ENCODE peak calls at places on chromosomes 3 and 15, in six cellular contexts. One of them, this sample, is unnamed.

GRCh38 chr3:33663042-33663441 is 55.0 kb downstream of the CLASP2 start:
- DNase-seq in adipocyte: no peak
- DNase-seq in ovary: no peak
- DNase-seq in endodermal cell: no peak
- DNase-seq in IMR-90: no peak
- DNase-seq in psoas muscle: no peak
- DNase-seq in this sample: no peak

GRCh38 chr15:58410353-58410752 is 21.4 kb upstream of the LIPC start:
- DNase-seq in adipocyte: peak; percentile 63
- DNase-seq in ovary: peak; percentile 24
- DNase-seq in endodermal cell: no peak
- DNase-seq in IMR-90: peak; percentile 16
- DNase-seq in psoas muscle: no peak
- DNase-seq in this sample: no peak

GRCh38 chr15:88623061-88623460 is 1.9 kb downstream of the AEN start:
- DNase-seq in adipocyte: peak; percentile 80
- DNase-seq in ovary: no peak
- DNase-seq in endodermal cell: no peak
- DNase-seq in IMR-90: peak; percentile 93
- DNase-seq in psoas muscle: no peak
- DNase-seq in this sample: no peak

GRCh38 chr3:179622023-179622422 is 17.4 kb downstream of the NDUFB5 start:
- DNase-seq in adipocyte: no peak
- DNase-seq in ovary: no peak
- DNase-seq in endodermal cell: no peak
- DNase-seq in IMR-90: no peak
- DNase-seq in psoas muscle: no peak
- DNase-seq in this sample: no peak

GRCh38 chr3:127820221-127820870 is 2.0 kb downstream of the MGLL start:
- DNase-seq in adipocyte: peak; percentile 71
- DNase-seq in ovary: no peak
- DNase-seq in endodermal cell: peak; percentile 50
- DNase-seq in IMR-90: peak; percentile 46
- DNase-seq in psoas muscle: peak; percentile 33
- DNase-seq in this sample: peak; percentile 40

GRCh38 chr3:134404366-134404885 is 30.2 kb upstream of the AMOTL2 start:
- DNase-seq in adipocyte: no peak
- DNase-seq in ovary: no peak
- DNase-seq in endodermal cell: no peak
- DNase-seq in IMR-90: no peak
- DNase-seq in psoas muscle: no peak
- DNase-seq in this sample: no peak

GRCh38 chr3:70771426-70772147 is 459.1 kb upstream of the MDFIC2 start:
- DNase-seq in adipocyte: peak; percentile 5
- DNase-seq in ovary: no peak
- DNase-seq in endodermal cell: no peak
- DNase-seq in IMR-90: peak; percentile 71
- DNase-seq in psoas muscle: no peak
- DNase-seq in this sample: no peak

GRCh38 chr3:45670995-45671394 is 18.2 kb upstream of the SACM1L start:
- DNase-seq in adipocyte: peak; percentile 81
- DNase-seq in ovary: no peak
- DNase-seq in endodermal cell: no peak
- DNase-seq in IMR-90: no peak
- DNase-seq in psoas muscle: no peak
- DNase-seq in this sample: no peak

GRCh38 chr3:49256152-49256551 is 20.9 kb downstream of the C3orf62 start:
- DNase-seq in adipocyte: no peak
- DNase-seq in ovary: peak; percentile 7
- DNase-seq in endodermal cell: no peak
- DNase-seq in IMR-90: no peak
- DNase-seq in psoas muscle: no peak
- DNase-seq in this sample: no peak

GRCh38 chr15:88624971-88625290 is 3.8 kb downstream of the AEN start:
- DNase-seq in adipocyte: no peak
- DNase-seq in ovary: no peak
- DNase-seq in endodermal cell: no peak
- DNase-seq in IMR-90: no peak
- DNase-seq in psoas muscle: no peak
- DNase-seq in this sample: no peak

GRCh38 chr15:40826123-40827075 is 2.1 kb downstream of the PPP1R14D start:
- DNase-seq in adipocyte: peak; percentile 57
- DNase-seq in ovary: no peak
- DNase-seq in endodermal cell: no peak
- DNase-seq in IMR-90: no peak
- DNase-seq in psoas muscle: no peak
- DNase-seq in this sample: no peak

GRCh38 chr3:4972652-4973643 is 6.3 kb upstream of the BHLHE40 start:
- DNase-seq in adipocyte: no peak
- DNase-seq in ovary: no peak
- DNase-seq in endodermal cell: no peak
- DNase-seq in IMR-90: no peak
- DNase-seq in psoas muscle: no peak
- DNase-seq in this sample: no peak

GRCh38 chr15:29438714-29439076 is 169.1 kb upstream of the NSMCE3 start:
- DNase-seq in adipocyte: no peak
- DNase-seq in ovary: no peak
- DNase-seq in endodermal cell: no peak
- DNase-seq in IMR-90: no peak
- DNase-seq in psoas muscle: no peak
- DNase-seq in this sample: no peak

GRCh38 chr15:70768247-70768883 is 5.0 kb upstream of the UACA start:
- DNase-seq in adipocyte: no peak
- DNase-seq in ovary: no peak
- DNase-seq in endodermal cell: no peak
- DNase-seq in IMR-90: no peak
- DNase-seq in psoas muscle: no peak
- DNase-seq in this sample: no peak

GRCh38 chr3:48759071-48759470 is 42.0 kb upstream of the IP6K2 start:
- DNase-seq in adipocyte: no peak
- DNase-seq in ovary: no peak
- DNase-seq in endodermal cell: no peak
- DNase-seq in IMR-90: no peak
- DNase-seq in psoas muscle: no peak
- DNase-seq in this sample: no peak

GRCh38 chr15:33860749-33861148 is 107.5 kb upstream of the CHRM5 start:
- DNase-seq in adipocyte: peak; percentile 39
- DNase-seq in ovary: no peak
- DNase-seq in endodermal cell: no peak
- DNase-seq in IMR-90: peak; percentile 61
- DNase-seq in psoas muscle: no peak
- DNase-seq in this sample: no peak

GRCh38 chr3:76367281-76367680 is 581.9 kb upstream of the ZNF717 start:
- DNase-seq in adipocyte: peak; percentile 43
- DNase-seq in ovary: no peak
- DNase-seq in endodermal cell: no peak
- DNase-seq in IMR-90: peak; percentile 85
- DNase-seq in psoas muscle: no peak
- DNase-seq in this sample: no peak
- H3K9me3 ChIP-seq in adipocyte: no peaks in the 10 kb centered on the region
- H3K9me3 ChIP-seq in ovary: no peaks in the 10 kb centered on the region
- H3K9me3 ChIP-seq in endodermal cell: no peaks in the 10 kb centered on the region
- H3K9me3 ChIP-seq in IMR-90: no peaks in the 10 kb centered on the region
- H3K9me3 ChIP-seq in psoas muscle: no peaks in the 10 kb centered on the region
- H3K9me3 ChIP-seq in this sample: no peaks in the 10 kb centered on the region

DNA sequence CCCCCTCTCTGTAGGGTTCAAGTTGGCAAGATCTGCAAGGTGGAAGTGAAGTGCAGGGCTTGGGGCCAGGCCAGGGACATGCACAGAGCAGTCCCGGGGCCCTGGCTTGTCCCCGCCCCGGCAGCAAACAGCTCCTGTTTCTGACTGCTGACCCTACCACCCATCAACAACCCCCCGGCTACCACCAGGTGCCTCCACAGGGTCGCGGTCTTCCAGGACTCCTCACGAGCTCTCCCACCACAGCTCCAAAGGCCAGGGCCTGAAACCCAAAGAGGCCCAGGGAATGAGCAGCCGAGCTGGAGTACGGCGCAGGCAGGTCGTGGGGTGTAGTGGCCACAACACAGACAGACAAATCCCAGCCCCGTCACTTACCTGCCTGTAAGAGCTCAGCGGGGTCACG is 121.3 kb upstream of the SMAD3 start:
- DNase-seq in adipocyte: no peak
- DNase-seq in ovary: no peak
- DNase-seq in endodermal cell: no peak
- DNase-seq in IMR-90: no peak
- DNase-seq in psoas muscle: no peak
- DNase-seq in this sample: no peak
- H3K4me1 ChIP-seq in adipocyte: peaks cover 20% of the 10 kb centered on the region
- H3K4me1 ChIP-seq in ovary: no peaks in the 10 kb centered on the region
- H3K4me1 ChIP-seq in endodermal cell: no peaks in the 10 kb centered on the region
- H3K4me1 ChIP-seq in IMR-90: peaks cover 4% of the 10 kb centered on the region
- H3K4me1 ChIP-seq in psoas muscle: peaks cover 4% of the 10 kb centered on the region
- H3K4me1 ChIP-seq in this sample: no peaks in the 10 kb centered on the region

GRCh38 chr3:136703429-136703828 is 48.7 kb downstream of the STAG1 start:
- DNase-seq in adipocyte: no peak
- DNase-seq in ovary: no peak
- DNase-seq in endodermal cell: no peak
- DNase-seq in IMR-90: no peak
- DNase-seq in psoas muscle: no peak
- DNase-seq in this sample: no peak

GRCh38 chr3:136699271-136699828 is 52.8 kb downstream of the STAG1 start:
- DNase-seq in adipocyte: no peak
- DNase-seq in ovary: no peak
- DNase-seq in endodermal cell: no peak
- DNase-seq in IMR-90: no peak
- DNase-seq in psoas muscle: no peak
- DNase-seq in this sample: no peak

GRCh38 chr3:136694321-136694720 is 57.9 kb downstream of the STAG1 start:
- DNase-seq in adipocyte: no peak
- DNase-seq in ovary: no peak
- DNase-seq in endodermal cell: no peak
- DNase-seq in IMR-90: no peak
- DNase-seq in psoas muscle: no peak
- DNase-seq in this sample: no peak

DNA sequence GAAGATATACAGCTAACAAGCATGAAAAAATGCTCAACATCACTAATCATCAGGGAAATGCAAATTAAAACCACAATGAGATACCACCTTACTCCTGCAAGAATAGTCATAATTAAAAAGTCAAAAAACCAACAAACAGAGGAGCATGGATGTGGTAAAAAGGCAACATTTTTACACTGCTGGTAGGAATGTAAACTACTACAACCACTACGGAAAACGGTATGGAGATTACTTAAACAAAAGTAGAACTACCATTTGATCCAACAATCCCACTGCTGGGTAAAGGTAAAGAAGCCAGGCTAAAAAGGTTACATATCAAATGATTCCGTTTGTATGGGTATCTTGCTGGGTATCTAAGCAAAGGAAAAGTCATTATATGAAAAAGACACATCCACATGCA is 53.8 kb downstream of the STAG1 start:
- DNase-seq in adipocyte: no peak
- DNase-seq in ovary: no peak
- DNase-seq in endodermal cell: no peak
- DNase-seq in IMR-90: no peak
- DNase-seq in psoas muscle: no peak
- DNase-seq in this sample: no peak
- H3K4me3 ChIP-seq in adipocyte: no peak overlapping the region
- H3K4me3 ChIP-seq in ovary: no peak overlapping the region
- H3K4me3 ChIP-seq in endodermal cell: peak overlapping the region; percentile 12
- H3K4me3 ChIP-seq in IMR-90: no peak overlapping the region
- H3K4me3 ChIP-seq in psoas muscle: no peak overlapping the region
- H3K4me3 ChIP-seq in this sample: no peak overlapping the region

DNA sequence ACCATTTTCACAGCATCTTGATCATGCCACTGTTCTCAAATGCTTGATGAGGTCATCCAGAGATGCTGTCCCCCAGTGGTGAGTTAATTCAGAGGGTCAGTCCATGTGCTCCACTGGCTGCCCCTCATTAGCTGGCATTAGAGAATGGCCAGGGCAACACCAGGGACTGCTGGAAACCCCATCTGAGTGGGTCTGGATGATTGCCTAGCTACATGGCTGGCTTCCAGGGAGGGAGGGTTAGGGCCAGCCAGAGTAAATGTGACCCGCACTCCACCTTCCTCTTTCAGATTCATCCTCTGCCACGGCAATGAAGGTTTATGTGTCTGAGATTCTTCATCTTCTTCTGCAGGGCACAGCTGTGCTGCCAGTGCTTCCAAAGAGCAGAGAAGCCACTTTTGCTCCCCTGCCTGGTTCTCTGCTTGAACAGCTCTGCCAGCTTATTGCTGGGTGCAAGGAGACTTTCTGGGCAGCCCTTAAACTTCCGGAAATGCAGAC is 391.9 kb downstream of the OCA2 start:
- DNase-seq in adipocyte: no peak
- DNase-seq in ovary: no peak
- DNase-seq in endodermal cell: no peak
- DNase-seq in IMR-90: no peak
- DNase-seq in psoas muscle: no peak
- DNase-seq in this sample: no peak
- H3K9me3 ChIP-seq in adipocyte: peaks cover 11% of the 10 kb centered on the region
- H3K9me3 ChIP-seq in ovary: no peaks in the 10 kb centered on the region
- H3K9me3 ChIP-seq in endodermal cell: peaks cover 4% of the 10 kb centered on the region
- H3K9me3 ChIP-seq in IMR-90: peaks cover 23% of the 10 kb centered on the region
- H3K9me3 ChIP-seq in psoas muscle: peaks cover 4% of the 10 kb centered on the region
- H3K9me3 ChIP-seq in this sample: no peaks in the 10 kb centered on the region

DNA sequence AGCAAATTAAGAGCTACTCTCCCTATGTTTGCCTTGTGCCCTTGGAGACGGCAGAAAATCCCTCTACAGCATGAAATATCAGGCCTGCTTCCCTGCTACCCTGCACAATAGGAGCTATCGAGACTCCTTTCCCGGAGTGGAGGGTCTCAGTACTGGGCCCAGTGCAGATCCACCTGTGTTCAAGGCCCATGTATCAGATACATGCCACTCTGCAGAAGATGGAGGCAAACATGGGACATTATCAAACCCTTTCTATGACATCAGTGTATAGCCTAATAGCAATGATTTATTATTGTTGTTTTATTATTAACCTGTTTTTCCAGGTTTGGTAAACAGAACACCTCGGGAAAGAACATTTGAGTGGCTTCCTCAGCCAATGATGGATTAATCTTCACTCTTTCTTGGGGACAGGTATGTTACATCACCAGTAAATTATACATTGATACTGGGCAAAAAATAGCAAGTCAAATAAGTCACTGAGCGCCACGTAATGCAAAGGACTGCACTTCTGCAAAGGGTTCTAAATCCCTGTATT is 52.9 kb downstream of the HEG1 start:
- DNase-seq in adipocyte: no peak
- DNase-seq in ovary: no peak
- DNase-seq in endodermal cell: no peak
- DNase-seq in IMR-90: no peak
- DNase-seq in psoas muscle: no peak
- DNase-seq in this sample: no peak
- H3K4me1 ChIP-seq in adipocyte: peaks cover 28% of the 10 kb centered on the region
- H3K4me1 ChIP-seq in ovary: peaks cover 6% of the 10 kb centered on the region
- H3K4me1 ChIP-seq in endodermal cell: peaks cover 17% of the 10 kb centered on the region
- H3K4me1 ChIP-seq in IMR-90: peaks cover 14% of the 10 kb centered on the region
- H3K4me1 ChIP-seq in psoas muscle: peaks cover 31% of the 10 kb centered on the region
- H3K4me1 ChIP-seq in this sample: peaks cover 11% of the 10 kb centered on the region

DNA sequence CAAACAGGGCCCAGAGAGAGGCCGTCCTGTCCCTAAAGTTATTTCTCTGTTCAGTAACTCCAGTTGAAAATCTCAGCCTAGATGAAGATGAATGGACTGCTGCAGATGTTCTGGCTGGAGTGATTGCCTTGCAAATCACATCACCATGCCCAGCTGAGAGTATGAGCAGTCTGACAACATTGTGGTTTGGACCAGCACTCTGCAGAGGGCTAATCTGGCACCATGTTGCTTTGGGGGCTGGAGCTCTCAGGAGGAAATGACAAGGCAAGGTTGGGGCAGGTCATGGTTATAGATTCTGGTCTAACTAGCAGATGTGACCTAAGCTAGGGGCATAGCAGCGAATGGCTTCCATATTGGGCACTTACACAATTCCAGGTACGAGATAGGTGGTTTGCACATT is 314.2 kb downstream of the CLSTN2 start:
- DNase-seq in adipocyte: no peak
- DNase-seq in ovary: no peak
- DNase-seq in endodermal cell: no peak
- DNase-seq in IMR-90: no peak
- DNase-seq in psoas muscle: no peak
- DNase-seq in this sample: no peak
- H3K4me3 ChIP-seq in adipocyte: no peak overlapping the region
- H3K4me3 ChIP-seq in ovary: no peak overlapping the region
- H3K4me3 ChIP-seq in endodermal cell: no peak overlapping the region
- H3K4me3 ChIP-seq in IMR-90: no peak overlapping the region
- H3K4me3 ChIP-seq in psoas muscle: no peak overlapping the region
- H3K4me3 ChIP-seq in this sample: no peak overlapping the region